ENCODE peak calls at places on chromosomes 16 and 17, in nine cellular contexts. C is mucosa of descending colon; O is foreskin fibroblast; X is stimulated activated naive CD8-positive, alpha-beta T cell treated with anti-CD3 and anti-CD28 coated beads, Interleukin-15, Interleukin-2, amounts not matched to agents 100 U/mL and 50 U/mL, for 24 hours; L is HepG2; G is A172; P is renal cortical epithelial cell; A is skeletal muscle cell; K is NCI-H748 treated with DMSO at 0.1 percent for 48 hours. I is an unnamed sample.

GRCh38 chr17:28475151-28475900 is 1.9 kb downstream of the SLC13A2 start:
- DNase-seq in C (no peak), O (no peak), X (no peak), L (peak), G (no peak), P (no peak), A (no peak), K (no peak), I (no peak)

GRCh38 chr17:82614095-82614631 is 34.1 kb downstream of the WDR45B start:
- DNase-seq in C (no peak), O (no peak), X (no peak), L (no peak), G (no peak), P (no peak), A (no peak), K (no peak), I (no peak)

GRCh38 chr16:68859827-68860226 is 16.5 kb downstream of the TANGO6 start:
- DNase-seq in C (no peak), O (no peak), X (no peak), L (no peak), G (no peak), P (no peak), A (no peak), K (no peak), I (no peak)

GRCh38 chr17:77433385-77434135 is 292.8 kb downstream of the SEC14L1 start:
- DNase-seq in C (no peak), O (peak), X (peak), L (no peak), G (no peak), P (no peak), A (no peak), K (no peak), I (no peak)

GRCh38 chr17:44070455-44071197 is at the start of gene G6PC3:
- DNase-seq in C (peak), O (peak), X (peak), L (peak), G (peak), P (peak), A (peak), K (peak), I (peak)

GRCh38 chr16:58422809-58423208 is 30.5 kb downstream of the GINS3 start:
- DNase-seq in C (no peak), O (no peak), X (no peak), L (no peak), G (no peak), P (no peak), A (no peak), K (no peak), I (no peak)

GRCh38 chr16:65889533-65889966 is 476.9 kb upstream of the CDH5 start:
- DNase-seq in C (no peak), O (no peak), X (no peak), L (no peak), G (peak), P (no peak), A (no peak), K (no peak), I (peak)

GRCh38 chr17:64622931-64623654 is 39.0 kb downstream of the SMURF2 start:
- DNase-seq in C (no peak), O (peak), X (no peak), L (peak), G (peak), P (peak), A (peak), K (no peak), I (no peak)

GRCh38 chr16:21097151-21097550 is 53.5 kb downstream of the DNAH3 start:
- DNase-seq in C (no peak), O (peak), X (no peak), L (no peak), G (peak), P (no peak), A (peak), K (no peak), I (no peak)

GRCh38 chr17:48250949-48251348 is 143.4 kb downstream of the SNX11 start:
- DNase-seq in C (no peak), O (no peak), X (no peak), L (no peak), G (no peak), P (no peak), A (no peak), K (no peak), I (no peak)

GRCh38 chr17:57682667-57683066 is 62.4 kb downstream of the CCDC182 start:
- DNase-seq in C (no peak), O (no peak), X (no peak), L (no peak), G (no peak), P (no peak), A (no peak), K (no peak), I (no peak)

GRCh38 chr16:57621521-57622268 is 6.7 kb upstream of the ADGRG1 start:
- DNase-seq in C (peak), O (no peak), X (no peak), L (no peak), G (no peak), P (no peak), A (no peak), K (no peak), I (peak)

GRCh38 chr17:42347198-42347597 is 41.0 kb downstream of the STAT3 start:
- DNase-seq in C (no peak), O (peak), X (no peak), L (no peak), G (peak), P (peak), A (no peak), K (no peak), I (peak)

GRCh38 chr16:2015947-2016208 is 3.7 kb upstream of the NPW start:
- DNase-seq in C (no peak), O (no peak), X (no peak), L (no peak), G (no peak), P (no peak), A (no peak), K (no peak), I (no peak)

GRCh38 chr16:7355758-7356157 is 23.1 kb downstream of the RBFOX1 start:
- DNase-seq in C (no peak), O (no peak), X (no peak), L (no peak), G (no peak), P (no peak), A (no peak), K (no peak), I (no peak)

GRCh38 chr16:83215417-83216001 is 588.7 kb downstream of the CDH13 start:
- DNase-seq in C (no peak), O (no peak), X (peak), L (peak), G (peak), P (peak), A (no peak), K (no peak), I (peak)

GRCh38 chr17:39094607-39095308 is 56.7 kb downstream of the PLXDC1 start:
- DNase-seq in C (no peak), O (no peak), X (peak), L (no peak), G (no peak), P (no peak), A (no peak), K (no peak), I (no peak)

GRCh38 chr17:34999456-34999855 is 19.1 kb downstream of the LIG3 start:
- DNase-seq in C (no peak), O (no peak), X (no peak), L (no peak), G (no peak), P (no peak), A (no peak), K (no peak), I (no peak)

GRCh38 chr17:2695961-2696760 is 15.4 kb downstream of the CLUH start:
- DNase-seq in C (no peak), O (no peak), X (peak), L (no peak), G (no peak), P (no peak), A (no peak), K (no peak), I (no peak)

GRCh38 chr17:49198206-49198605 is 12.2 kb downstream of the GNGT2 start:
- DNase-seq in C (no peak), O (no peak), X (no peak), L (no peak), G (no peak), P (peak), A (no peak), K (no peak), I (no peak)

GRCh38 chr16:58002411-58002790 is 1.2 kb downstream of the USB1 start:
- DNase-seq in C (no peak), O (no peak), X (no peak), L (no peak), G (no peak), P (no peak), A (no peak), K (no peak), I (no peak)

GRCh38 chr17:58968662-58969061 is 138.0 kb downstream of the TRIM37 start:
- DNase-seq in C (no peak), O (no peak), X (no peak), L (no peak), G (no peak), P (peak), A (no peak), K (peak), I (no peak)

GRCh38 chr17:63940584-63940983 is 8.5 kb upstream of the CD79B start:
- DNase-seq in C (no peak), O (no peak), X (no peak), L (no peak), G (no peak), P (no peak), A (no peak), K (no peak), I (no peak)

GRCh38 chr16:51404386-51404785 is 253.3 kb upstream of the SALL1 start:
- DNase-seq in C (no peak), O (peak), X (no peak), L (no peak), G (no peak), P (peak), A (peak), K (no peak), I (peak)

GRCh38 chr16:8959921-8960787 is 3.6 kb downstream of the USP7 start:
- DNase-seq in C (no peak), O (no peak), X (no peak), L (peak), G (no peak), P (no peak), A (no peak), K (no peak), I (no peak)

GRCh38 chr17:78648293-78648692 is 71.1 kb upstream of the DNAH17 start:
- DNase-seq in C (no peak), O (no peak), X (no peak), L (no peak), G (no peak), P (no peak), A (no peak), K (no peak), I (no peak)

GRCh38 chr16:15548482-15548891 is 94.5 kb downstream of the MARF1 start:
- DNase-seq in C (no peak), O (no peak), X (no peak), L (peak), G (no peak), P (peak), A (no peak), K (no peak), I (peak)

GRCh38 chr17:68178831-68179230 is 69.0 kb upstream of the AMZ2 start:
- DNase-seq in C (no peak), O (no peak), X (no peak), L (no peak), G (no peak), P (no peak), A (no peak), K (no peak), I (no peak)

GRCh38 chr16:22075043-22075757 is 17.1 kb upstream of the VWA3A start:
- DNase-seq in C (no peak), O (peak), X (no peak), L (no peak), G (no peak), P (peak), A (no peak), K (no peak), I (no peak)

GRCh38 chr17:38994026-38994425 is 26.8 kb upstream of the FBXO47 start:
- DNase-seq in C (no peak), O (no peak), X (no peak), L (no peak), G (no peak), P (no peak), A (no peak), K (no peak), I (no peak)

GRCh38 chr17:67435122-67435521 is 58.0 kb downstream of the PITPNC1 start:
- DNase-seq in C (no peak), O (no peak), X (peak), L (peak), G (no peak), P (peak), A (no peak), K (no peak), I (no peak)

GRCh38 chr16:56372013-56372634 is 53.2 kb downstream of the AMFR start:
- DNase-seq in C (no peak), O (no peak), X (no peak), L (no peak), G (no peak), P (no peak), A (no peak), K (no peak), I (no peak)

GRCh38 chr16:74774223-74775139 is at the start of gene FA2H:
- DNase-seq in C (peak), O (peak), X (peak), L (peak), G (peak), P (peak), A (no peak), K (peak), I (peak)

GRCh38 chr17:31573047-31573446 is 181.6 kb downstream of the RAB11FIP4 start:
- DNase-seq in C (no peak), O (no peak), X (no peak), L (no peak), G (no peak), P (no peak), A (no peak), K (no peak), I (no peak)